ENCODE peak calls at places on chromosome 9, in five cellular contexts. One of them, this sample, is unnamed.
A peak's percentile ranks its signal among the peaks of the same experiment; 100 is the strongest.

GRCh38 chr9:112554516-112554915 is 67.9 kb downstream of the KIAA1958 start:
- DNase-seq in AG10803: peak; percentile 57
- DNase-seq in T-helper 1 cell: no peak
- DNase-seq in H4: no peak
- DNase-seq in NCI-H510A: no peak
- DNase-seq in this sample: no peak

GRCh38 chr9:35967042-35967441 is 9.1 kb upstream of the OR2S2 start:
- DNase-seq in AG10803: no peak
- DNase-seq in T-helper 1 cell: no peak
- DNase-seq in H4: no peak
- DNase-seq in NCI-H510A: no peak
- DNase-seq in this sample: no peak

GRCh38 chr9:130114741-130115140 is 57.5 kb upstream of the NCS1 start:
- DNase-seq in AG10803: peak; percentile 40
- DNase-seq in T-helper 1 cell: no peak
- DNase-seq in H4: no peak
- DNase-seq in NCI-H510A: no peak
- DNase-seq in this sample: no peak

GRCh38 chr9:130940023-130940549 is 1.0 kb upstream of the FIBCD1 start:
- DNase-seq in AG10803: no peak
- DNase-seq in T-helper 1 cell: no peak
- DNase-seq in H4: no peak
- DNase-seq in NCI-H510A: no peak
- DNase-seq in this sample: no peak

GRCh38 chr9:27329292-27329691 is 32.3 kb upstream of the EQTN start:
- DNase-seq in AG10803: no peak
- DNase-seq in T-helper 1 cell: no peak
- DNase-seq in H4: no peak
- DNase-seq in NCI-H510A: no peak
- DNase-seq in this sample: no peak

GRCh38 chr9:8484563-8484962 is 685.0 kb upstream of the DMAC1 start:
- DNase-seq in AG10803: no peak
- DNase-seq in T-helper 1 cell: no peak
- DNase-seq in H4: no peak
- DNase-seq in NCI-H510A: no peak
- DNase-seq in this sample: no peak

GRCh38 chr9:77917800-77918199 is 113.8 kb downstream of the GNAQ start:
- DNase-seq in AG10803: no peak
- DNase-seq in T-helper 1 cell: no peak
- DNase-seq in H4: no peak
- DNase-seq in NCI-H510A: no peak
- DNase-seq in this sample: no peak

GRCh38 chr9:33932078-33932807 is 115.3 kb downstream of the UBE2R2 start:
- DNase-seq in AG10803: no peak
- DNase-seq in T-helper 1 cell: no peak
- DNase-seq in H4: no peak
- DNase-seq in NCI-H510A: no peak
- DNase-seq in this sample: no peak